ENCODE peak calls at places on chromosomes 7 and 10, in nine cellular contexts. Z is colonic mucosa, L is upper lobe of left lung, E is A549, O is iPS DF 6.9, S is endothelial cell of umbilical vein, U is adrenal gland, D is H1, N is osteoblast. T is an unnamed sample.

GRCh38 chr7:28407643-28408042 is 4.7 kb upstream of the CREB5 start:
- DNase-seq in N (peak; percentile 79), O (no peak), Z (peak; percentile 28), D (no peak), S (no peak), L (no peak), E (peak; percentile 52), U (no peak), T (no peak)

GRCh38 chr10:130358981-130359650 is 222.9 kb downstream of the GLRX3 start:
- DNase-seq in Z (no peak), U (no peak), L (no peak), E (no peak), D (no peak), O (no peak), N (no peak), S (no peak), T (no peak)

GRCh38 chr7:15839415-15840100 is 153.1 kb upstream of the MEOX2 start:
- DNase-seq in E (no peak), Z (no peak), O (peak; percentile 43), U (no peak), N (peak; percentile 73), S (peak; percentile 78), D (peak; percentile 38), L (no peak), T (no peak)

GRCh38 chr7:46835556-46835955 is 746.4 kb downstream of the TNS3 start:
- DNase-seq in U (no peak), N (no peak), S (no peak), E (no peak), D (no peak), L (no peak), Z (no peak), O (no peak), T (no peak)

GRCh38 chr7:7527047-7527446 is 8.6 kb downstream of the COL28A1 start:
- DNase-seq in E (no peak), Z (no peak), O (no peak), L (no peak), D (no peak), S (no peak), U (no peak), N (peak; percentile 30), T (no peak)

GRCh38 chr10:77555591-77556212 is 81.9 kb downstream of the KCNMA1 start:
- DNase-seq in U (no peak), N (no peak), E (no peak), Z (no peak), S (no peak), D (no peak), L (no peak), O (no peak), T (no peak)

GRCh38 chr7:154546946-154547587 is 455.9 kb downstream of the PAXIP1 start:
- DNase-seq in N (no peak), Z (no peak), D (no peak), U (no peak), L (no peak), O (no peak), E (no peak), S (no peak), T (no peak)

GRCh38 chr7:4257390-4258111 is 424.5 kb upstream of the FOXK1 start:
- DNase-seq in L (no peak), S (no peak), O (no peak), N (no peak), E (no peak), D (no peak), U (no peak), Z (no peak), T (no peak)

GRCh38 chr7:130273081-130273699 is 6.5 kb downstream of the CPA2 start:
- DNase-seq in D (peak; percentile 84), N (peak; percentile 73), Z (peak; percentile 23), S (peak; percentile 24), O (peak; percentile 82), L (no peak), E (no peak), U (no peak), T (no peak)

GRCh38 chr7:34756691-34757090 is 98.7 kb downstream of the NPSR1 start:
- DNase-seq in D (no peak), U (no peak), S (no peak), E (no peak), Z (no peak), L (no peak), N (no peak), O (no peak), T (no peak)

GRCh38 chr7:158827411-158828342 is 1.6 kb downstream of the ESYT2 start:
- DNase-seq in Z (no peak), D (no peak), E (peak; percentile 63), S (peak; percentile 54), N (peak; percentile 84), L (no peak), O (no peak), U (no peak), T (no peak)

GRCh38 chr10:28169525-28169924 is 133.3 kb downstream of the MPP7 start:
- DNase-seq in N (no peak), S (no peak), U (no peak), E (no peak), D (no peak), O (no peak), L (no peak), Z (no peak), T (no peak)

GRCh38 chr7:70700935-70701425 is 431.0 kb upstream of the GALNT17 start:
- DNase-seq in E (no peak), D (no peak), O (no peak), S (no peak), U (no peak), L (peak; percentile 32), N (no peak), Z (no peak), T (no peak)

GRCh38 chr10:88114368-88114767 is 250.9 kb downstream of the PTEN start:
- DNase-seq in D (no peak), S (peak; percentile 51), O (peak; percentile 27), Z (no peak), E (peak; percentile 66), U (peak; percentile 61), L (no peak), N (no peak), T (no peak)

GRCh38 chr7:5586279-5586962 is 162.8 kb upstream of the TNRC18 start:
- DNase-seq in D (no peak), O (no peak), U (no peak), S (no peak), E (no peak), Z (no peak), N (peak; percentile 10), L (peak; percentile 69), T (no peak)

GRCh38 chr7:17139081-17139480 is 159.4 kb upstream of the AHR start:
- DNase-seq in D (no peak), Z (no peak), O (no peak), E (no peak), L (no peak), N (peak; percentile 58), U (no peak), S (no peak), T (no peak)

GRCh38 chr10:21675157-21675796 is 141.2 kb downstream of the MLLT10 start:
- DNase-seq in S (peak; percentile 42), N (peak; percentile 25), U (peak; percentile 44), O (peak; percentile 22), D (no peak), E (peak; percentile 62), Z (peak; percentile 30), L (no peak), T (no peak)

GRCh38 chr10:79038841-79039201 is 29.9 kb upstream of the ZMIZ1 start:
- DNase-seq in U (no peak), S (no peak), O (peak; percentile 35), Z (no peak), D (no peak), N (no peak), L (no peak), E (no peak), T (no peak)

DNA sequence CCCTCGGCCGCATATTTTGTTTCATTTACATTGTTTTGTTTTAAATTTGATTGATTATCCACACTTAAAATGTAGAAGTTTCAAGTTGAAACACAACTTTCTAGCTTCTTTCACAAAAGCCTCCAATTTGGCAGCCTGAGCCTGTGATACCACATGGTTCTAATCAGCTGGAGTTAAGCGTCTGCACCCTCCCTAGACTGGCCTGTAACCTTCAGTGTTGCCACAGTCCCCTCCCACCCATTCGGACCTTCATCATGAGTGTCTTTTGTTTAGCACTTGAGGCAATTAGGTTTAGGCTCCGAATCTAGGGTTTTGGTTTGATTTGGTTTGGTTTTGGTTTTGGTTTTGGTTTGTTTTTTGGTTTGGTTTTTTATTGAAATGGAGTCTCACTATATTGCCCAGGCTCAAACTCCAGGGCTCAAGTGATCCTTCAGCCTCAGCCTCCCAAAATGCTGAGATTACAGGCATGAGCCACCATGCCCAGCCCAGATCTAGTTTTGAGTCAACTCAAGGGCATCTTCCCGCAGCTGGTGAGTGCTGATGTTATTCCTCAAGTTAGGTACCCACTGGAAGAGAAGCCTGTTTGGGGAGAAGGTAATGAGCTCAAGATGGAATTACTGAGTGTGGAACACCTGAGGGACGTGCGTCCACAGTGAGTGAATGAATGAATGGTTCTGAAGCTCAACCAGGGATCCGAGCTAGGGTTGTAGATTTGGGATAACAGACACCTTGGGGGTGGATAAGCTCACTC is 201.4 kb downstream of the HECW1 start:
- DNase-seq in N (no peak), E (no peak), D (no peak), S (no peak), L (no peak), O (no peak), Z (no peak), U (no peak), T (no peak)
- H3K4me3 ChIP-seq in N (no peak overlapping the region), E (no peak overlapping the region), D (no peak overlapping the region), S (no peak overlapping the region), L (no peak overlapping the region), O (no peak overlapping the region), Z (no peak overlapping the region), U (no peak overlapping the region), T (no peak overlapping the region)

GRCh38 chr7:101784275-101785127 is 32.9 kb upstream of the CUX1 start:
- DNase-seq in S (no peak), O (no peak), E (no peak), D (no peak), U (no peak), Z (no peak), L (no peak), N (no peak), T (no peak)
- H3K27ac ChIP-seq in S (no peak overlapping the region), O (no peak overlapping the region), E (no peak overlapping the region), D (no peak overlapping the region), U (no peak overlapping the region), Z (no peak overlapping the region), L (no peak overlapping the region), N (no peak overlapping the region), T (no peak overlapping the region)

GRCh38 chr10:80453715-80454525 is at the start of gene TSPAN14:
- DNase-seq in Z (peak; percentile 82), N (peak; percentile 98), U (peak; percentile 88), E (peak; percentile 79), L (peak; percentile 97), O (no peak), S (peak; percentile 83), D (no peak), T (peak; percentile 44)
- H3K4me1 ChIP-seq in Z (peaks cover 20% of the 10 kb centered on the region), N (peaks cover 14% of the 10 kb centered on the region), U (peaks cover 6% of the 10 kb centered on the region), E (peaks cover 55% of the 10 kb centered on the region), L (peaks cover 42% of the 10 kb centered on the region), O (peaks cover 8% of the 10 kb centered on the region), S (peaks cover 41% of the 10 kb centered on the region), D (peaks cover 23% of the 10 kb centered on the region), T (peaks cover 39% of the 10 kb centered on the region)

DNA sequence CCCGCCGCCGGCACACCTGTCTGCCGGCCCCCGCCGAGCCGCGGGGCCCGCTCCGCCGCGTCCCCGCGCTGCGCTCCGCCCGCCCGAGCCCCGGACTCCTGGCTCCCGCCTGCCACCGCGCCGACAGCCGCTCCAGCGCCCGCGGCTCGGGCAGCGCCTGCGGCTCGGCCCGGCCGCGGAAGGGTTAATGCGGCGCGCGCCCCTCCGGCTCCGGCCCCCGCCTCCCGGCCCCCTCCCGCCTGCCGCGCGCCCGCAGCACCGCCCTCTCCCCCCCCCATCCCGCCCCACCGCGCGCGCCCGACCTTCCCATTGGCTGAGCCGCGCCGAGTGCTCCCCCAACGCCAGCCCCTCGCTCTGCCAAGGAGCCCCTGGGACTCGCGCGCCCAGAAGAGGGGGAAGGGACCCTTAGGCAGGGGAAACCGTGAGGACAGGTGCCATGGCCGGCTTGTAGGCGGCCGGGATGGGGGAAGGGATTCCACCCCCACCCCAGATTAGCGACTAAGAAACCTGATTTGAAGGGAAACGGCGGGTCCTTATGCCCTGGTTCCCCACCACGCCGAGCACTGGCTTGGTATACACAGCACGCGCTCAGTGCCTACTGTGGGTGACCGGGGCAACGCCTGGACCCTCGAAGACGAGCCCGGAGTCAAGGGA is at the start of gene KCNH2:
- DNase-seq in U (no peak), O (no peak), D (no peak), E (no peak), S (no peak), N (no peak), L (peak; percentile 86), Z (no peak), T (no peak)
- H3K4me3 ChIP-seq in U (no peak within 1 kb of the TSS), O (peak within 1 kb of the TSS; percentile 43), D (peak within 1 kb of the TSS; percentile 45), E (peak within 1 kb of the TSS; percentile 60), S (no peak within 1 kb of the TSS), N (no peak within 1 kb of the TSS), L (peak within 1 kb of the TSS; percentile 40), Z (peak within 1 kb of the TSS; percentile 19), T (peak within 1 kb of the TSS; percentile 46)